ENCODE peak calls at places on chromosomes 12 and 14, in four cellular contexts. One of them, this sample, is unnamed.
A peak's percentile ranks its signal among the peaks of the same experiment; 100 is the strongest.

GRCh38 chr14:78863143-78863542 is 693.0 kb downstream of the NRXN3 start:
- DNase-seq in lower lobe of right lung: no peak
- DNase-seq in RPMI7951: peak; percentile 15
- DNase-seq in LoVo: peak; percentile 48
- DNase-seq in this sample: no peak

GRCh38 chr12:18799561-18799960 is 61.6 kb downstream of the CAPZA3 start:
- DNase-seq in lower lobe of right lung: no peak
- DNase-seq in RPMI7951: peak; percentile 3
- DNase-seq in LoVo: no peak
- DNase-seq in this sample: no peak

GRCh38 chr12:108107293-108107692 is 21.8 kb upstream of the WSCD2 start:
- DNase-seq in lower lobe of right lung: no peak
- DNase-seq in RPMI7951: no peak
- DNase-seq in LoVo: no peak
- DNase-seq in this sample: no peak

GRCh38 chr12:114799574-114800487 is 115.9 kb upstream of the TBX3 start:
- DNase-seq in lower lobe of right lung: peak; percentile 60
- DNase-seq in RPMI7951: peak; percentile 91
- DNase-seq in LoVo: peak; percentile 57
- DNase-seq in this sample: no peak

GRCh38 chr12:130074661-130075406 is 87.4 kb upstream of the FZD10 start:
- DNase-seq in lower lobe of right lung: no peak
- DNase-seq in RPMI7951: no peak
- DNase-seq in LoVo: no peak
- DNase-seq in this sample: no peak

GRCh38 chr12:22617630-22618029 is 7.3 kb upstream of the ETNK1 start:
- DNase-seq in lower lobe of right lung: no peak
- DNase-seq in RPMI7951: no peak
- DNase-seq in LoVo: no peak
- DNase-seq in this sample: no peak

GRCh38 chr14:74655597-74656389 is 43.8 kb upstream of the LTBP2 start:
- DNase-seq in lower lobe of right lung: no peak
- DNase-seq in RPMI7951: no peak
- DNase-seq in LoVo: no peak
- DNase-seq in this sample: no peak

GRCh38 chr14:30375280-30375892 is 183.6 kb upstream of the G2E3 start:
- DNase-seq in lower lobe of right lung: peak; percentile 55
- DNase-seq in RPMI7951: peak; percentile 38
- DNase-seq in LoVo: peak; percentile 33
- DNase-seq in this sample: peak; percentile 29

GRCh38 chr14:75144944-75145343 is 18.1 kb upstream of the NEK9 start:
- DNase-seq in lower lobe of right lung: no peak
- DNase-seq in RPMI7951: no peak
- DNase-seq in LoVo: no peak
- DNase-seq in this sample: no peak

GRCh38 chr12:98513379-98514318 is 1.7 kb upstream of the TMPO start:
- DNase-seq in lower lobe of right lung: no peak
- DNase-seq in RPMI7951: no peak
- DNase-seq in LoVo: no peak
- DNase-seq in this sample: no peak

GRCh38 chr12:109264095-109264942 is 44.8 kb downstream of the FOXN4 start:
- DNase-seq in lower lobe of right lung: peak; percentile 74
- DNase-seq in RPMI7951: peak; percentile 41
- DNase-seq in LoVo: peak; percentile 91
- DNase-seq in this sample: peak; percentile 24

GRCh38 chr14:51328942-51329350 is 88.9 kb downstream of the TMX1 start:
- DNase-seq in lower lobe of right lung: no peak
- DNase-seq in RPMI7951: peak; percentile 52
- DNase-seq in LoVo: no peak
- DNase-seq in this sample: no peak

GRCh38 chr12:65853489-65854157 is 29.3 kb downstream of the HMGA2 start:
- DNase-seq in lower lobe of right lung: no peak
- DNase-seq in RPMI7951: no peak
- DNase-seq in LoVo: no peak
- DNase-seq in this sample: no peak

GRCh38 chr12:79058342-79058741 is 193.8 kb downstream of the SYT1 start:
- DNase-seq in lower lobe of right lung: no peak
- DNase-seq in RPMI7951: peak; percentile 80
- DNase-seq in LoVo: peak; percentile 74
- DNase-seq in this sample: no peak

GRCh38 chr12:49622501-49623141 is 740 bp upstream of the PRPF40B start:
- DNase-seq in lower lobe of right lung: no peak
- DNase-seq in RPMI7951: no peak
- DNase-seq in LoVo: peak; percentile 12
- DNase-seq in this sample: peak; percentile 67

GRCh38 chr14:35534884-35535793 is 1.2 kb downstream of the INSM2 start:
- DNase-seq in lower lobe of right lung: peak; percentile 68
- DNase-seq in RPMI7951: peak; percentile 55
- DNase-seq in LoVo: no peak
- DNase-seq in this sample: no peak

GRCh38 chr14:100339757-100340453 is 16.8 kb downstream of the SLC25A47 start:
- DNase-seq in lower lobe of right lung: peak; percentile 20
- DNase-seq in RPMI7951: no peak
- DNase-seq in LoVo: no peak
- DNase-seq in this sample: no peak

GRCh38 chr12:118290130-118290529 is 82.6 kb downstream of the TAOK3 start:
- DNase-seq in lower lobe of right lung: no peak
- DNase-seq in RPMI7951: peak; percentile 11
- DNase-seq in LoVo: no peak
- DNase-seq in this sample: no peak

GRCh38 chr12:14803830-14804160 is 325 bp downstream of the C12orf60 start:
- DNase-seq in lower lobe of right lung: no peak
- DNase-seq in RPMI7951: no peak
- DNase-seq in LoVo: no peak
- DNase-seq in this sample: no peak

GRCh38 chr12:21831671-21832357 is 57.3 kb upstream of the KCNJ8 start:
- DNase-seq in lower lobe of right lung: no peak
- DNase-seq in RPMI7951: no peak
- DNase-seq in LoVo: no peak
- DNase-seq in this sample: no peak

GRCh38 chr14:92956961-92957360 is 34.0 kb downstream of the CHGA start:
- DNase-seq in lower lobe of right lung: no peak
- DNase-seq in RPMI7951: no peak
- DNase-seq in LoVo: no peak
- DNase-seq in this sample: no peak

GRCh38 chr12:115960868-115961802 is 316.4 kb downstream of the MED13L start:
- DNase-seq in lower lobe of right lung: no peak
- DNase-seq in RPMI7951: no peak
- DNase-seq in LoVo: no peak
- DNase-seq in this sample: no peak

GRCh38 chr14:73750161-73750901 is 36.1 kb upstream of the PNMA1 start:
- DNase-seq in lower lobe of right lung: no peak
- DNase-seq in RPMI7951: no peak
- DNase-seq in LoVo: no peak
- DNase-seq in this sample: no peak

GRCh38 chr12:108589028-108589839 is 8.7 kb downstream of the TMEM119 start:
- DNase-seq in lower lobe of right lung: no peak
- DNase-seq in RPMI7951: peak; percentile 81
- DNase-seq in LoVo: no peak
- DNase-seq in this sample: no peak

GRCh38 chr12:51683763-51684357 is 92.8 kb downstream of the SCN8A start:
- DNase-seq in lower lobe of right lung: no peak
- DNase-seq in RPMI7951: no peak
- DNase-seq in LoVo: peak; percentile 61
- DNase-seq in this sample: no peak

This sample was measured in GM12864.